ENCODE peak calls at places on chromosome 3, in eight cellular contexts. J, C, T, W, L, O, F and Z are unnamed samples.

GRCh38 chr3:15682766-15683165 is 81.2 kb downstream of the BTD start:
- DNase-seq in J (no peak), C (no peak), T (peak; percentile 57), W (no peak), L (no peak), O (no peak), F (no peak), Z (no peak)

GRCh38 chr3:114941626-114942309 is 205.3 kb downstream of the ZBTB20 start:
- DNase-seq in J (no peak), C (no peak), T (no peak), W (no peak), L (no peak), O (no peak), F (no peak), Z (no peak)

GRCh38 chr3:165994293-165994692 is 157.1 kb upstream of the BCHE start:
- DNase-seq in J (no peak), C (no peak), T (no peak), W (no peak), L (no peak), O (no peak), F (no peak), Z (no peak)

GRCh38 chr3:123294296-123294938 is 92.7 kb downstream of the SEC22A start:
- DNase-seq in J (no peak), C (no peak), T (no peak), W (no peak), L (no peak), O (no peak), F (no peak), Z (no peak)

GRCh38 chr3:71048948-71049347 is 534.6 kb downstream of the FOXP1 start:
- DNase-seq in J (no peak), C (no peak), T (no peak), W (no peak), L (no peak), O (peak; percentile 41), F (no peak), Z (peak; percentile 50)

GRCh38 chr3:52196977-52197376 is 983 bp upstream of the ALAS1 start:
- DNase-seq in J (no peak), C (no peak), T (no peak), W (no peak), L (peak; percentile 77), O (peak; percentile 89), F (no peak), Z (no peak)

GRCh38 chr3:143237036-143237688 is 117.6 kb downstream of the CHST2 start:
- DNase-seq in J (no peak), C (no peak), T (no peak), W (no peak), L (no peak), O (no peak), F (no peak), Z (no peak)

GRCh38 chr3:58581328-58582091 is 4.3 kb upstream of the FAM107A start:
- DNase-seq in J (no peak), C (no peak), T (no peak), W (no peak), L (no peak), O (no peak), F (no peak), Z (no peak)

GRCh38 chr3:55662683-55663082 is 175.6 kb upstream of the WNT5A start:
- DNase-seq in J (no peak), C (no peak), T (peak; percentile 81), W (no peak), L (no peak), O (no peak), F (no peak), Z (no peak)

GRCh38 chr3:51568041-51568440 is 29.5 kb downstream of the RAD54L2 start:
- DNase-seq in J (no peak), C (no peak), T (no peak), W (no peak), L (no peak), O (no peak), F (no peak), Z (no peak)

GRCh38 chr3:193240850-193241706 is at the start of gene PLAAT1:
- DNase-seq in J (no peak), C (peak; percentile 60), T (peak; percentile 19), W (no peak), L (peak; percentile 93), O (peak; percentile 75), F (no peak), Z (peak; percentile 78)

GRCh38 chr3:150235799-150236198 is 172.3 kb upstream of the TSC22D2 start:
- DNase-seq in J (no peak), C (no peak), T (peak; percentile 91), W (no peak), L (no peak), O (no peak), F (no peak), Z (no peak)

GRCh38 chr3:61613666-61614065 is 52.3 kb downstream of the PTPRG start:
- DNase-seq in J (no peak), C (no peak), T (no peak), W (no peak), L (no peak), O (no peak), F (no peak), Z (no peak)

DNA sequence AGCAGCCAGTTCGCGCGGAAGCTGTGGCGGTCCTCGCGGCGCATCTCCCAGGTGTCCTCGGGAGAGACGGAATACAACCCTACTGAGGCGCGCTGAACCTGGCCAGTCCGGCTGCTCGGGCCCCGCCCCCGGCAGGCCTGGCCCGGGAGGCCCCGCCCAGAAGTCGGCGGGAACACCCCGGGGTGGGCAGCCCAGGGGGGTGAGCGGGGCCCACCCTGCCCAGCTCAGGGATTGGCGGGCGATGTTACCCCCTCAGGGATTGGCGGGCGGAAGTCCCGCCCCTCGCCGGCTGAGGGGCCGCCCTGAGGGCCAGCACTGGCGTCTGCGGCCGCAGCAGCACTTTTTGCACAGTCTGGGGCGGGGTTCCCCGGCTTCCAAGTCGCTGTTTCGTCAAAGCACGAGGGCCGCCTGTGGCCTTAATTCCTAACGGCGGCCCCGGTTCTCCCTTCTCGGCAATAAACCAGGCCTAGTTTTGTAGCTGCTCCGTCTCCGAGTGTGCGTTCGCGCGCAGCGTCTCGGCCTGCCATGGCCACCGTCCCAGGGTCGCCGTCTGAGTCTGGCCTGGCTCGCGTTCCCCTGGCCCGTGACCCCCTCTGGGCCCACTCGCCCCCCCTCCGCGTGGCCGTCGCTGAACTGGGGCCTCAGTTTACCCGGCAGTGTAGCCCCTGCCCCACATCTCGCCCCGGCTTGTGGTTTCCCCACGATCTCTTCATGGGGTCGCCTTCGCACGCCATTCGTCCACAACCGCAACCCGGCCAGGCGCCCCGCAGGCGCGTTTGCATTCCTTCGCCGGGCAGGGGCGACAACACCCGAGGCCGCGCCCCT is 30.0 kb downstream of the NBEAL2 start:
- DNase-seq in J (peak; percentile 97), C (peak; percentile 94), T (peak; percentile 89), W (no peak), L (peak; percentile 96), O (peak; percentile 77), F (no peak), Z (peak; percentile 94)
- TF ChIP-seq POLR2A in J (no peak), C (peak; percentile 93), T (peak; percentile 62), W (no peak), L (peak; percentile 64), O (no peak), F (peak; percentile 68), Z (peak; percentile 79)

DNA sequence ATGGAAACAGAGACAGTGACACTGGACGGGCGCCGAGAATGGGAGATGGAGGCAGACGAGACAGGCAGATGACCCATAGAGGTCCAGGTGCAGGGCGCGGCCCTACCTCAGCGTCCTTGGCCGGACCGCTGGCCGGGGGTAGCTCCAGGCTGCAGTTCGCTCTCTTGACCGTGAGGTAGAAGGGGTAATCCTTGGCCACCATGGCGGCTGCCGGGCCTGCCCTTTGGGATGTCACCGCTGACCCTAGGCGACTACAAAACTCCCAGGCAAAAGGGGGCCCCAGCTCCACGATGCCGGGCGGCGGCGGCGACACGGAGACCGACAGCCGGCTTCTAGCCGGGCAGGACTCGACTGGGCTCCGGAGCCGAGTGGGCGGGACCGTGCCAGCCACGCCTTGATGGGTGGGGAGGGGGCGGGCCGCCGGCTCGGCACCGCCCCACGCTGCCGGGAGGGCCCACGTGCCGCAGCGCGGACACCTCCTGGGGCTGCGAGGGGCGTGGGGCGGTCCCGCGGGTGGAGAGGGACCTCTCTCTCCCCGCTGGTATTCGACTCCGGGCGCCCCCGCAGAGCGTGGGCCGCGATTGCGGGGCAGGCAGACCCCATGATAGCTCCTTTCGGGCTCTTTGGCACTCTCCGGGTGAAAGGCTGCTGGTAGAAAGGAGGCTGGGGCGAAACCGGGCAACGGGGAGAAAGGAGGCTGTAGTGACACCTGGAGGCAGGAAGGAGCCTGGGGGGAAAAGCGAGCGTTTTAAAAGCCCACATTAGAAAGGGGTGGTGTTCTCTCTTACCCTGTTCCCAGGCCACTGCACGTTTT is at the start of gene ARHGEF3:
- DNase-seq in J (peak; percentile 96), C (peak; percentile 87), T (peak; percentile 48), W (peak; percentile 72), L (peak; percentile 98), O (peak; percentile 88), F (no peak), Z (peak; percentile 87)
- TF ChIP-seq POLR2A in J (no peak), C (peak; percentile 85), T (peak; percentile 41), W (peak; percentile 57), L (peak; percentile 82), O (no peak), F (peak; percentile 71), Z (peak; percentile 94)

GRCh38 chr3:14126017-14126902 is 1.4 kb downstream of the TMEM43 start:
- DNase-seq in J (peak; percentile 56), C (no peak), T (no peak), W (no peak), L (no peak), O (no peak), F (no peak), Z (no peak)

GRCh38 chr3:14125193-14126016 is 553 bp downstream of the TMEM43 start:
- DNase-seq in J (peak; percentile 96), C (peak; percentile 73), T (peak; percentile 94), W (peak; percentile 81), L (no peak), O (peak; percentile 50), F (no peak), Z (peak; percentile 79)

GRCh38 chr3:14124223-14124614 is 451 bp downstream of the CHCHD4 start:
- DNase-seq in J (peak; percentile 94), C (peak; percentile 65), T (no peak), W (no peak), L (no peak), O (peak; percentile 62), F (no peak), Z (peak; percentile 85)

GRCh38 chr3:14123308-14124222 is 1.1 kb downstream of the CHCHD4 start:
- DNase-seq in J (peak; percentile 63), C (no peak), T (no peak), W (no peak), L (no peak), O (no peak), F (no peak), Z (no peak)

DNA sequence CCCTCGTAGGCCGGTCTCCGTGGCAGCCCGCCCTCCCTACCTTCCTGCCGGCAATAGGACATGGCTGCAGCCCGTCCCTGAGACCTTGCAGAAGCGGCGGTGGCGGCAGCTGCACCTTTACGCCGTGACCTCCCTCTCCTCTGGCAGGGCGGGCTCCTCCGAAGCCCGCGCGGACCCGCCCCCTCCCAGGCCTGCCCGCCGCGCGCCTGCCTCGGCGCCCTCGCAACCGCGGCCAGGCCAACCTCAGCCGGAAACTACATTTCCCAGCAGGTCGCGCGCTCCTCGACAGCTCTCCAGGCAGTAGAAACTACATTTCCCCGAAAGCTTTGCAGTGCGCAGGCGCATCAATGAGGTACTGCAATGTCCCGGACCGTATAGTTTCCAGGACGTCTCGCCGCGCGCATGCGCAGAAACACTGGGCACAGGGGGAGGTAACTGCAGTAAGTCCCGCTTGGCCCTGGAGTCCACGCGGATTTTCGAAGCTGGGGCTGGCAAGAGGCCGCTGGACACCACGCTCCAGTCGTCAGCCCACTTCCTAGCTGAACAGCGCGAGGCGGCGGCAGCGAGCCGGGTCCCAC is at the start of the genes CHCHD4 and TMEM43:
- DNase-seq in J (peak; percentile 100), C (peak; percentile 99), T (peak; percentile 99), W (peak; percentile 97), L (peak; percentile 97), O (peak; percentile 99), F (peak; percentile 88), Z (peak; percentile 99)
- TF ChIP-seq POLR2A in J (no peak), C (peak; percentile 83), T (peak; percentile 93), W (peak; percentile 14), L (peak; percentile 85), O (no peak), F (peak; percentile 86), Z (peak; percentile 79)

GRCh38 chr3:10292505-10293419 is at the start of gene GHRL:
- DNase-seq in J (no peak), C (no peak), T (no peak), W (no peak), L (no peak), O (peak; percentile 43), F (no peak), Z (no peak)
- TF ChIP-seq POLR2A in J (no peak), C (no peak), T (no peak), W (no peak), L (no peak), O (no peak), F (no peak), Z (no peak)